ENCODE peak calls at places on chromosomes 5 and 9, in four cellular contexts. C is mammary epithelial cell, T is endodermal cell, R is PC-9. S is an unnamed sample.

GRCh38 chr9:129803679-129804065 is 688 bp downstream of the TOR1B start:
- DNase-seq in R (no peak), T (no peak), C (peak), S (peak)

GRCh38 chr5:91058575-91058974 is 324.5 kb downstream of the ARRDC3 start:
- DNase-seq in C (peak), T (no peak), R (peak), S (peak)

GRCh38 chr5:138770977-138771376 is 17.8 kb downstream of the CTNNA1 start:
- DNase-seq in T (no peak), C (no peak), R (no peak), S (no peak)

GRCh38 chr9:131078427-131079366 is 17.6 kb upstream of the AIF1L start:
- DNase-seq in R (no peak), T (no peak), C (no peak), S (no peak)

GRCh38 chr5:37615184-37615583 is 224.7 kb downstream of the GDNF start:
- DNase-seq in C (no peak), T (no peak), R (no peak), S (peak)

GRCh38 chr5:87347272-87347671 is 65.5 kb downstream of the CCNH start:
- DNase-seq in T (no peak), R (no peak), C (no peak), S (no peak)

GRCh38 chr9:119884411-119884810 is 515.2 kb upstream of the BRINP1 start:
- DNase-seq in C (no peak), T (no peak), R (no peak), S (no peak)

GRCh38 chr9:100505564-100506159 is 32.7 kb downstream of the TMEFF1 start:
- DNase-seq in C (peak), T (peak), R (peak), S (peak)

GRCh38 chr9:9177081-9177480 is 1377.5 kb upstream of the DMAC1 start:
- DNase-seq in C (no peak), T (no peak), R (no peak), S (no peak)

GRCh38 chr9:90950600-90950999 is 149.0 kb downstream of the SYK start:
- DNase-seq in R (no peak), C (no peak), T (no peak), S (no peak)

GRCh38 chr9:1046639-1047604 is 3.2 kb upstream of the DMRT2 start:
- DNase-seq in R (no peak), T (no peak), C (no peak), S (no peak)

GRCh38 chr9:93686127-93686879 is 109.9 kb downstream of the PHF2 start:
- DNase-seq in R (no peak), T (peak), C (no peak), S (no peak)

GRCh38 chr9:37004424-37004935 is 29.6 kb downstream of the PAX5 start:
- DNase-seq in C (no peak), T (no peak), R (no peak), S (no peak)

GRCh38 chr9:38293022-38293421 is 99.5 kb upstream of the ALDH1B1 start:
- DNase-seq in R (no peak), T (no peak), C (no peak), S (no peak)
- H3K4me3 ChIP-seq in R (no peak), T (no peak), C (no peak), S (no peak)

GRCh38 chr5:131664929-131665328 is 29.9 kb upstream of the RAPGEF6 start:
- DNase-seq in R (no peak), T (no peak), C (no peak), S (no peak)

GRCh38 chr5:131659841-131660240 is 24.8 kb upstream of the RAPGEF6 start:
- DNase-seq in T (no peak), R (no peak), C (no peak), S (no peak)

GRCh38 chr5:131659290-131659689 is 24.3 kb upstream of the RAPGEF6 start:
- DNase-seq in T (no peak), C (no peak), R (no peak), S (no peak)

DNA sequence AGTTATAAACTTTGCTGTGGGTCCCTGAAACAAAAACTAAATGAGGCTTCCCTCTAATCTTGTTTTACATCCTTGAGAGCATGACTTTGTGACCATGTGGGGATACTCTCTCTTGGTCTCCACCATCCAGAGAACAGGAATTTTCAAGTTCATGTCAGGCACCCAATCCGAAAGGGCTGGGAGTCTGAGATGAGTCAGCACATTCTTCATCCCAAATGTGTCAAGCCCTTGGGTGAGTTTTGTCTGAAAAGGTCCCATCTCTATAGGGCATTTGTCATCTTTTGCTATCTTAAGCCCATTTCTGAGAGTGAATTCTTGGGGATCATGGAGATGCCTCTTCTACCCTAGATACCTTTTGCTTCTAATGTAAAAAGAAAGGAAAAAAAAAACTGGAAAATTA is 26.9 kb upstream of the RAPGEF6 start:
- DNase-seq in T (no peak), R (no peak), C (no peak), S (no peak)
- TF ChIP-seq CTCF in T (no peak), R (no peak), C (no peak), S (no peak)

GRCh38 chr5:132656774-132657355 is 1.1 kb upstream of the IL13 start:
- DNase-seq in T (no peak), R (no peak), C (no peak), S (no peak)
- H3K4me3 ChIP-seq in T (no peak), R (no peak), C (no peak), S (no peak)

DNA sequence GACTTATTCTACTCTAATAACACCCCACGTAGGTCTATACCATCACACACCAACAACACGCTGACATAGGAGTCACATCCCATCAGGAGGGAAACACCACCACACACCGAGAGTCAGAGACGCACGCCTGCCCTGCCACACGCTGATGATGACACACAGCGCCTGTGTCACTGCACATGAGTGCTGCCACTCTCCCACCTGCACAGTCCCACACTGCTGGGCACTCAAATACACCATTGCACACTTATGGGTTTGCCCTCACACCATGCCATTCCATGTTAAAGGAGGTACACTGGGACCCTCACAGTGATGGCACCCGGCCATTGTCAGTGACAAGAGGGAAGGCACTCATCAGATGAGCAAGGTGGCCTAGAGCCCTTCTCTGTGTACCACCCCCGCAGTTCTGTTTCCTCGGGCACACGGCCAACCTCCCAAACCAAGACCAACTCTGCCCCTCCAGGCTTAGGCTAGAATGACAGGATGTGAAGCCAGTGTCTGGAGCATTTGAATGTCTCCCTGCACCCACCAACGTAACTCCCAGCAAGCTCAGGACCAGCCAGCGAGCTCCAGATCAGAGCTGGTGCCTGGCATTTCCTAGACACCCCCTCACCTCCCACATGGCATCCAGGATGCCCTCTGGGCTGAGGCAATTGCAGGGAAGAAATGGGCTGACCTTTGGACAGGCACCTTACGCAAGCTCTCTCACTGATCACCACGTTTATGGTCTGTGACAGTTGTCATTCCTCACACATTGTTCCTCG is 3.6 kb upstream of the CPLX2 start:
- DNase-seq in C (peak), R (no peak), T (peak), S (no peak)
- TF ChIP-seq CTCF in C (peak), R (peak), T (peak), S (no peak)

DNA sequence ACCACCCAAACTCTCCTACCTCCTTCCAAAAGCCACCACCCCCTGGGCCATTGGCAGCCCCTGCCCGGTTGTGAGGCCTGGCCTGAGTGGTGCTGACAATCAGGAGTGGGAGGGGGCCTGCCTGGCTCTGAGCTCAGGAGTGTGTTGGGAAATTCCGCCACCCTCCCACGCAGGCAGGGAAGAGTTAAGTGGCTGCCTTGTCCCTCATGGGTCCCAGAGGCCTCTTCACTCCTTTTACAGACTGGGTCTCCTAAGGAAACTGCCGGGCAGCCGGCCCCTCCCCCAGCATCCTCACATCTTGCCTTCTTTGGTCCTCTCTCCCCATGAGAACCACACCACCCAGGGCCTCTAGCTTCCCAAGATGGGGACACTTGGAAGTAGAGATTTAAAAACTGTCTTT is 47.3 kb downstream of the PPARGC1B start:
- DNase-seq in R (no peak), C (no peak), T (no peak), S (no peak)
- H3K4me3 ChIP-seq in R (no peak), C (no peak), T (no peak), S (no peak)

GRCh38 chr5:1210832-1211251 is 9.4 kb downstream of the SLC6A19 start:
- DNase-seq in T (no peak), C (no peak), R (no peak), S (no peak)
- TF ChIP-seq CTCF in T (no peak), C (no peak), R (no peak), S (no peak)

GRCh38 chr5:72114629-72115028 is 7.4 kb downstream of the MAP1B start:
- DNase-seq in C (no peak), R (no peak), T (no peak), S (no peak)
- H3K4me3 ChIP-seq in C (no peak), R (no peak), T (no peak), S (no peak)

GRCh38 chr9:114417511-114417910 is 29.7 kb upstream of the AKNA start:
- DNase-seq in R (no peak), C (peak), T (no peak), S (peak)
- TF ChIP-seq CTCF in R (no peak), C (no peak), T (no peak), S (no peak)

GRCh38 chr5:171420429-171421231 is 1.2 kb downstream of the FGF18 start:
- DNase-seq in T (peak), R (no peak), C (peak), S (peak)
- H3K4me3 ChIP-seq in T (peak), R (peak), C (no peak), S (no peak)

DNA sequence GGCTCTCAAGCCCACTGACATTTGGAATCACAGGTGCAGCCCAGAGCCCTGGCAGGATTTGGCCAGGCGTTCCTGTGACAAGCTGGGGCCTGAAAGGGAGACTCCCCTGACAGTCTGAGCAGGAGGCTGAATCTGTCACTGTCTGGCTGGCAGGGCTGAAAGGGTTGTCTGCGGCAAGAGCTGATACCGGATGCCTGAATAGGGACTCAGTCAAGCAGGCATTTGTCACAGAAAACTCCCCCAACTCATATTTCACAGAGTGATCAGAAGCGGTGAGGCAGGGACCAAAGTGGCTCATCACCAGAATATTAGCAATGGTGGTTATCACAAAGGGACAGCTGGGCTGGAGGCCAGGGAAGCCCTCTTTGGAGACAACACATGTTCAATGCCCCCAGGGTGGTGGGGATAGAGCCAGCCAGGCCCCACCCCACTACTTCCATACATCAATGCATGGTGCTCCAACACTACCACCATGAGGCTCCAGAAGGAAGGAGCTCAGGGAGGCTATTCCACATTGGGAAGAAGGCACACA is 295.5 kb downstream of the DTWD2 start:
- DNase-seq in C (no peak), T (peak), R (no peak), S (peak)
- TF ChIP-seq CTCF in C (no peak), T (peak), R (no peak), S (no peak)